ENCODE peak calls at places on chromosomes 2 and 18, in five cellular contexts. Z, R, S, K and O are unnamed samples.

GRCh38 chr18:71189581-71189980 is 900.7 kb downstream of the SOCS6 start:
- DNase-seq in Z (no peak), K (no peak), S (no peak), R (no peak), O (no peak)

GRCh38 chr2:100881629-100882028 is 61.7 kb downstream of the NPAS2 start:
- DNase-seq in S (no peak), K (no peak), R (no peak), Z (no peak), O (no peak)

GRCh38 chr2:55616509-55617159 is 788 bp downstream of the PPP4R3B start:
- DNase-seq in K (peak; percentile 37), R (no peak), S (peak; percentile 58), Z (peak; percentile 40), O (peak; percentile 16)

GRCh38 chr2:191218292-191218898 is 26.8 kb upstream of the MYO1B start:
- DNase-seq in Z (peak; percentile 12), S (peak; percentile 63), R (no peak), K (peak; percentile 41), O (peak; percentile 64)

GRCh38 chr2:108632748-108633147 is 86.5 kb upstream of the RANBP2 start:
- DNase-seq in R (no peak), S (no peak), K (no peak), Z (no peak), O (no peak)

GRCh38 chr2:212227755-212228154 is 310.8 kb downstream of the ERBB4 start:
- DNase-seq in R (no peak), Z (peak; percentile 30), K (no peak), S (peak; percentile 71), O (peak; percentile 11)

GRCh38 chr18:44839239-44839666 is 158.6 kb downstream of the SETBP1 start:
- DNase-seq in Z (peak; percentile 58), S (peak; percentile 63), K (peak; percentile 80), R (peak; percentile 58), O (peak; percentile 73)

GRCh38 chr2:236711440-236711839 is 141.8 kb downstream of the ACKR3 start:
- DNase-seq in S (peak; percentile 6), R (no peak), K (no peak), Z (peak; percentile 80), O (no peak)

GRCh38 chr18:24006731-24007308 is 7.7 kb upstream of the TTC39C start:
- DNase-seq in Z (no peak), R (no peak), S (no peak), K (no peak), O (no peak)

GRCh38 chr18:63131106-63131943 is 188.2 kb downstream of the BCL2 start:
- DNase-seq in S (peak; percentile 63), R (no peak), K (peak; percentile 74), Z (peak; percentile 81), O (peak; percentile 36)

GRCh38 chr18:65938592-65939372 is 188.0 kb downstream of the CDH7 start:
- DNase-seq in S (no peak), Z (no peak), K (peak; percentile 14), R (no peak), O (no peak)

GRCh38 chr2:191866675-191867506 is 20.0 kb upstream of the CAVIN2 start:
- DNase-seq in Z (peak; percentile 79), K (no peak), S (peak; percentile 96), R (no peak), O (no peak)

GRCh38 chr2:85954918-85955420 is 66.2 kb upstream of the ST3GAL5 start:
- DNase-seq in S (no peak), K (no peak), R (no peak), Z (no peak), O (no peak)

GRCh38 chr2:177501186-177501585 is 108.6 kb downstream of the AGPS start:
- DNase-seq in Z (no peak), R (no peak), K (no peak), S (no peak), O (no peak)

GRCh38 chr2:27849558-27849957 is 40.6 kb downstream of the RBKS start:
- DNase-seq in R (no peak), K (no peak), S (no peak), Z (no peak), O (no peak)

GRCh38 chr2:230871361-230872150 is 6.8 kb downstream of the ITM2C start:
- DNase-seq in K (no peak), Z (no peak), S (no peak), R (peak; percentile 3), O (no peak)

GRCh38 chr18:36828157-36828629 is 609 bp downstream of the TPGS2 start:
- DNase-seq in Z (peak; percentile 35), S (peak; percentile 68), K (peak; percentile 34), R (no peak), O (no peak)

GRCh38 chr2:105517814-105518705 is 119.2 kb upstream of the FHL2 start:
- DNase-seq in R (no peak), Z (peak; percentile 68), S (peak; percentile 65), K (peak; percentile 13), O (no peak)

GRCh38 chr18:21330122-21330701 is 88.2 kb downstream of the GREB1L start:
- DNase-seq in S (peak; percentile 84), R (no peak), K (no peak), Z (peak; percentile 18), O (peak; percentile 11)

GRCh38 chr2:27715318-27716165 is 51.9 kb downstream of the SLC4A1AP start:
- DNase-seq in R (no peak), K (no peak), S (peak; percentile 88), Z (peak; percentile 78), O (no peak)

GRCh38 chr2:98327776-98328175 is 18.5 kb upstream of the CNGA3 start:
- DNase-seq in K (no peak), Z (no peak), R (no peak), S (no peak), O (no peak)

GRCh38 chr2:227106845-227107759 is 56.9 kb downstream of the COL4A4 start:
- DNase-seq in K (peak; percentile 53), R (no peak), Z (peak; percentile 70), S (peak; percentile 71), O (no peak)

GRCh38 chr2:7044253-7045250 is 127.3 kb downstream of the RNF144A start:
- DNase-seq in R (peak; percentile 48), K (peak; percentile 69), S (peak; percentile 49), Z (peak; percentile 88), O (peak; percentile 56)

GRCh38 chr2:104826016-104826415 is 27.9 kb upstream of the POU3F3 start:
- DNase-seq in Z (no peak), S (no peak), R (no peak), K (no peak), O (no peak)

GRCh38 chr18:63553117-63553516 is 10.9 kb downstream of the SERPINB12 start:
- DNase-seq in S (peak; percentile 97), R (no peak), Z (peak; percentile 85), K (no peak), O (peak; percentile 12)

GRCh38 chr2:144323946-144324345 is 196.0 kb downstream of the ZEB2 start:
- DNase-seq in Z (no peak), S (no peak), K (no peak), R (no peak), O (no peak)

GRCh38 chr2:216752855-216753505 is 57.6 kb upstream of the IGFBP5 start:
- DNase-seq in S (no peak), Z (peak; percentile 23), K (no peak), R (no peak), O (no peak)

GRCh38 chr2:32732912-32733472 is 105.1 kb downstream of the TTC27 start:
- DNase-seq in S (peak; percentile 21), K (no peak), R (no peak), Z (no peak), O (no peak)

GRCh38 chr2:62452701-62453449 is 53.1 kb downstream of the TMEM17 start:
- DNase-seq in Z (no peak), S (no peak), R (no peak), K (no peak), O (no peak)